ENCODE peak calls at places on chromosomes 2 and 18, in five cellular contexts. W is NCI-H1436; L is stimulated activated CD4-positive, alpha-beta T cell treated with anti-CD3 and anti-CD28 coated beads, Interleukin-2, amount 100 ng/mL, for 48 hours; T is HEK293T; Q is LNCaP clone FGC. Z is an unnamed sample.

GRCh38 chr2:239519081-239519920 is 118.5 kb upstream of the HDAC4 start:
- DNase-seq in L (no peak), W (no peak), Q (no peak), T (no peak), Z (no peak)

GRCh38 chr2:152826880-152827279 is 108.5 kb downstream of the ARL6IP6 start:
- DNase-seq in Q (no peak), W (no peak), T (no peak), L (no peak), Z (no peak)

GRCh38 chr18:67265464-67266245 is 250.9 kb downstream of the DSEL start:
- DNase-seq in W (no peak), Q (no peak), L (no peak), T (no peak), Z (no peak)

GRCh38 chr2:191247381-191248057 is 2.3 kb downstream of the MYO1B start:
- DNase-seq in L (no peak), W (no peak), T (peak; percentile 34), Q (no peak), Z (no peak)

GRCh38 chr2:160489096-160489495 is 4.5 kb downstream of the RBMS1 start:
- DNase-seq in Q (no peak), W (no peak), T (no peak), L (no peak), Z (no peak)

GRCh38 chr2:64524604-64525322 is 635 bp downstream of the AFTPH start:
- DNase-seq in T (peak; percentile 56), W (no peak), Q (no peak), L (peak; percentile 23), Z (no peak)

GRCh38 chr2:43402002-43402401 is 175.6 kb upstream of the ZFP36L2 start:
- DNase-seq in L (peak; percentile 14), T (no peak), W (no peak), Q (no peak), Z (peak; percentile 43)

GRCh38 chr2:200199005-200199404 is 107.5 kb upstream of the SPATS2L start:
- DNase-seq in T (no peak), L (no peak), W (no peak), Q (no peak), Z (no peak)

GRCh38 chr2:74036450-74037175 is 51.9 kb downstream of the TET3 start:
- DNase-seq in L (no peak), Q (no peak), T (no peak), W (no peak), Z (no peak)

GRCh38 chr2:144580521-144581153 is 60.7 kb upstream of the ZEB2 start:
- DNase-seq in T (no peak), Q (no peak), W (no peak), L (no peak), Z (no peak)

GRCh38 chr2:55309441-55309840 is 40.4 kb upstream of the MTIF2 start:
- DNase-seq in L (no peak), W (no peak), T (no peak), Q (no peak), Z (no peak)

GRCh38 chr2:161204846-161205245 is 44.6 kb downstream of the TANK start:
- DNase-seq in T (no peak), Q (no peak), W (no peak), L (no peak), Z (no peak)

GRCh38 chr2:42753188-42753813 is 10.6 kb downstream of the OXER1 start:
- DNase-seq in T (no peak), W (no peak), L (no peak), Q (no peak), Z (no peak)

GRCh38 chr2:208245746-208246145 is 9.1 kb downstream of the IDH1 start:
- DNase-seq in L (no peak), Q (no peak), W (no peak), T (no peak), Z (no peak)